ENCODE peak calls at places on chromosomes 16 and 17, in four cellular contexts. H is spleen, I is adipocyte, T is ovary. R is an unnamed sample.

GRCh38 chr17:40014375-40014980 is 762 bp upstream of the CSF3 start:
- DNase-seq in I (no peak), T (peak; percentile 67), H (no peak), R (no peak)

GRCh38 chr16:21703589-21704174 is 39.9 kb downstream of the OTOA start:
- DNase-seq in H (no peak), T (no peak), I (no peak), R (no peak)

GRCh38 chr17:79188048-79188447 is 113.4 kb downstream of the ENGASE start:
- DNase-seq in H (no peak), I (peak; percentile 14), T (no peak), R (peak; percentile 44)

GRCh38 chr17:49965522-49965905 is 3.5 kb upstream of the DLX4 start:
- DNase-seq in T (no peak), H (no peak), I (no peak), R (no peak)

GRCh38 chr16:8712589-8713361 is 38.4 kb downstream of the ABAT start:
- DNase-seq in H (no peak), I (peak; percentile 7), T (no peak), R (no peak)

GRCh38 chr16:19227643-19228042 is 57.9 kb upstream of the CLEC19A start:
- DNase-seq in H (no peak), I (no peak), T (no peak), R (no peak)

GRCh38 chr17:49022391-49022941 is 25.3 kb downstream of the IGF2BP1 start:
- DNase-seq in I (peak; percentile 71), H (no peak), T (no peak), R (peak; percentile 52)

GRCh38 chr17:31320231-31320630 is 1.2 kb downstream of the EVI2A start:
- DNase-seq in H (no peak), I (no peak), T (no peak), R (no peak)

GRCh38 chr17:47789611-47790520 is 31.7 kb downstream of the OSBPL7 start:
- DNase-seq in H (peak; percentile 85), I (peak; percentile 78), T (no peak), R (peak; percentile 51)

GRCh38 chr16:62034236-62035114 is 1.8 kb downstream of the CDH8 start:
- DNase-seq in I (no peak), T (no peak), H (no peak), R (no peak)

GRCh38 chr17:75664099-75664549 is 2.8 kb downstream of the RECQL5 start:
- DNase-seq in T (no peak), H (no peak), I (no peak), R (no peak)

GRCh38 chr17:49906511-49907136 is 58.8 kb upstream of the TAC4 start:
- DNase-seq in T (no peak), H (no peak), I (no peak), R (no peak)

GRCh38 chr17:32479074-32479617 is 7.6 kb upstream of the CDK5R1 start:
- DNase-seq in H (no peak), T (no peak), I (no peak), R (no peak)

GRCh38 chr16:28304214-28304613 is 11.9 kb downstream of the SBK1 start:
- DNase-seq in T (peak; percentile 54), I (peak; percentile 53), H (no peak), R (peak; percentile 59)

GRCh38 chr16:89923640-89924297 is 627 bp downstream of the TUBB3 start:
- DNase-seq in H (no peak), I (peak; percentile 37), T (no peak), R (peak; percentile 71)

GRCh38 chr17:17628388-17629008 is 37.0 kb upstream of the PEMT start:
- DNase-seq in H (peak; percentile 84), I (no peak), T (no peak), R (no peak)

GRCh38 chr17:3011891-3012290 is 51.5 kb downstream of the OR1D5 start:
- DNase-seq in T (no peak), H (no peak), I (no peak), R (no peak)

GRCh38 chr16:49856741-49857330 is 924 bp upstream of the ZNF423 start:
- DNase-seq in T (peak; percentile 83), I (peak; percentile 92), H (peak; percentile 84), R (peak; percentile 59)

GRCh38 chr17:77281904-77282367 is 141.2 kb downstream of the SEC14L1 start:
- DNase-seq in H (no peak), T (no peak), I (no peak), R (no peak)

GRCh38 chr17:38617074-38617860 is 11.5 kb upstream of the SRCIN1 start:
- DNase-seq in H (peak; percentile 43), I (no peak), T (no peak), R (no peak)

GRCh38 chr16:70740174-70740918 is 54.5 kb upstream of the MTSS2 start:
- DNase-seq in H (no peak), T (no peak), I (no peak), R (no peak)

GRCh38 chr17:1126327-1126726 is 53.5 kb downstream of the ABR start:
- DNase-seq in I (no peak), H (no peak), T (no peak), R (no peak)

GRCh38 chr17:58200024-58200633 is 7.6 kb downstream of the EPX start:
- DNase-seq in I (peak; percentile 26), T (no peak), H (peak; percentile 82), R (peak; percentile 71)

GRCh38 chr16:71367243-71367976 is 8.9 kb downstream of the CALB2 start:
- DNase-seq in T (no peak), H (no peak), I (peak; percentile 31), R (peak; percentile 44)

GRCh38 chr16:68072038-68072695 is 13.0 kb upstream of the NFATC3 start:
- DNase-seq in H (no peak), T (peak; percentile 46), I (peak; percentile 22), R (peak; percentile 52)

GRCh38 chr17:73548620-73549311 is 95.5 kb downstream of the SDK2 start:
- DNase-seq in H (no peak), I (no peak), T (no peak), R (no peak)

GRCh38 chr16:86565644-86566511 is 751 bp upstream of the FOXC2 start:
- DNase-seq in H (peak; percentile 68), I (no peak), T (no peak), R (no peak)

DNA sequence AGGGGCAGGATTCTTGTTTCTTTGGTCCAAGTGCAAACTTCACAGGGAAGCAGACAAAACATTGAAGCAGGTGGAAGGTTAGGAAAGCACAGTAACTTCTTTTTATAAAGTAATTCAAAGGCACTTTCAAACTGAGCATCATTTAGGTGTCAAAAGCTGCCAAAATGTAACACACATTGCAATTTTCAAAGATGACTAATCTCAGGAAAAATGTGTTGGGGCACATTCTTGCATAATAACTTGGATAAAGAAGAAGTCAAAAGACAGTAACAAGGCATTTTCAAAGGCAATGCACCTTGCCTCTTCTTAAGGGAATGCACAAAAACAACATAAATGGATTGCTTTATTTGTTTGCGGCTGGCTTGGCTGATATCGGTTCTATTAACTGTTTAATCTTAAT is 3.6 kb downstream of the KCNJ2 start:
- DNase-seq in T (no peak), I (peak; percentile 7), H (no peak), R (no peak)
- H3K27me3 ChIP-seq in T (no peaks in the 10 kb centered on the region), I (no peaks in the 10 kb centered on the region), H (peaks cover 5% of the 10 kb centered on the region), R (no peaks in the 10 kb centered on the region)

GRCh38 chr16:4743217-4743897 is 9.0 kb downstream of the DNAAF8 start:
- DNase-seq in I (no peak), H (no peak), T (no peak), R (no peak)
- H3K4me3 ChIP-seq in I (no peak overlapping the region), H (no peak overlapping the region), T (no peak overlapping the region), R (no peak overlapping the region)

DNA sequence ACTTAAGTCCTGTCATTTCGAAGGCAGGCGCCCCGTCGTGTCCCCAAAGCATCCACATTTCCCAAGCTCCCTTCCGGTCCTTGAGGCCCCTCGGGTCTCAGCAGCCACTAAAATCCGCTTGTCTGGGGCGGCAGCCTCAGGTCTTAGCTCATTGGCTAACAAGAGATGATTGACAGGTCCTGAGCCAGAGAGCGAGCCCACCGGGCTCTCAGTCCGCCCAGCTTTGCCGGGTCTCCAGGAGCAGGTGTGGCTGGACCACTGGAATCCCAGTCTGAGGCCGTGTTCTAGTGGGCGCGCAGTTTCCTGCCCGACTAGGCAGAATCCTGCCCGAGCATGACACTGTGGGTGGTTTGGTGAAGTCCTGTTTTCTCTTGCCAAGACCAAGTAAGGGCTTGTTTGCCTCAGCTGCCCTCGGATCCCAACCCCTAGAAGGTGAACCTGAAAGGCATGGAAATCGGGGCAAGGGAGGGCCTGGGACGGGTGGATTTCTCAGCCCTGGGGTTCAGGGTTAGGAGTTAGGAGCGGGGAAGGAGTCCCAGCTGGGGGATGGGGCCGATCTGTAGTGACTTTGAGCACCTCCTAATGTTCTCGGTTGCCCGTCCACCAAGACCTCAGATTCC is 42.8 kb downstream of the MRC2 start:
- DNase-seq in I (no peak), T (peak; percentile 16), H (no peak), R (no peak)
- H3K36me3 ChIP-seq in I (peaks cover 34% of the 10 kb centered on the region), T (no peaks in the 10 kb centered on the region), H (no peaks in the 10 kb centered on the region), R (peaks cover 24% of the 10 kb centered on the region)

GRCh38 chr17:20122236-20122879 is 113.2 kb downstream of the SPECC1 start:
- DNase-seq in I (no peak), H (no peak), T (peak; percentile 56), R (no peak)

GRCh38 chr17:20127660-20128413 is 118.7 kb downstream of the SPECC1 start:
- DNase-seq in T (no peak), I (peak; percentile 24), H (no peak), R (no peak)

GRCh38 chr17:20121359-20122235 is 112.4 kb downstream of the SPECC1 start:
- DNase-seq in I (peak; percentile 78), H (peak; percentile 79), T (peak; percentile 79), R (peak; percentile 33)

GRCh38 chr17:20123209-20123608 is 114.0 kb downstream of the SPECC1 start:
- DNase-seq in H (no peak), T (no peak), I (no peak), R (no peak)

GRCh38 chr17:20125724-20126123 is 116.6 kb downstream of the SPECC1 start:
- DNase-seq in H (no peak), T (no peak), I (no peak), R (no peak)
- H3K27me3 ChIP-seq in H (no peaks in the 10 kb centered on the region), T (no peaks in the 10 kb centered on the region), I (no peaks in the 10 kb centered on the region), R (no peaks in the 10 kb centered on the region)

GRCh38 chr17:64984776-64985521 is 65.7 kb upstream of the LRRC37A3 start:
- DNase-seq in H (no peak), T (no peak), I (peak; percentile 72), R (no peak)
- H3K4me3 ChIP-seq in H (no peak overlapping the region), T (no peak overlapping the region), I (no peak overlapping the region), R (no peak overlapping the region)

GRCh38 chr16:187330-187729 is 7.1 kb downstream of the HBQ1 start:
- DNase-seq in T (no peak), I (no peak), H (no peak), R (no peak)
- H3K36me3 ChIP-seq in T (no peaks in the 10 kb centered on the region), I (peaks cover 51% of the 10 kb centered on the region), H (peaks cover 53% of the 10 kb centered on the region), R (peaks cover 55% of the 10 kb centered on the region)

GRCh38 chr17:80507965-80508364 is 31.6 kb upstream of the NPTX1 start:
- DNase-seq in T (no peak), I (no peak), H (no peak), R (no peak)
- H3K27me3 ChIP-seq in T (no peaks in the 10 kb centered on the region), I (no peaks in the 10 kb centered on the region), H (no peaks in the 10 kb centered on the region), R (peaks cover 3% of the 10 kb centered on the region)

R was measured in MG63.